ENCODE peak calls at places on chromosomes 3 and 15, in five cellular contexts. One of them, this sample, is unnamed.

GRCh38 chr3:16801223-16801622 is 83.5 kb upstream of the PLCL2 start:
- DNase-seq in suprapubic skin: no peak
- DNase-seq in H1: no peak
- DNase-seq in sigmoid colon: no peak
- DNase-seq in stomach: no peak
- DNase-seq in this sample: no peak

GRCh38 chr3:77906102-77906709 is 866.3 kb downstream of the ROBO2 start:
- DNase-seq in suprapubic skin: no peak
- DNase-seq in H1: no peak
- DNase-seq in sigmoid colon: no peak
- DNase-seq in stomach: no peak
- DNase-seq in this sample: no peak

GRCh38 chr3:58647661-58648141 is 18.9 kb downstream of the FAM3D start:
- DNase-seq in suprapubic skin: no peak
- DNase-seq in H1: no peak
- DNase-seq in sigmoid colon: no peak
- DNase-seq in stomach: peak; percentile 54
- DNase-seq in this sample: no peak

GRCh38 chr3:193788189-193788946 is 195.4 kb downstream of the OPA1 start:
- DNase-seq in suprapubic skin: peak; percentile 80
- DNase-seq in H1: peak; percentile 71
- DNase-seq in sigmoid colon: peak; percentile 84
- DNase-seq in stomach: peak; percentile 65
- DNase-seq in this sample: peak; percentile 57

GRCh38 chr15:68265674-68266073 is 11.9 kb upstream of the FEM1B start:
- DNase-seq in suprapubic skin: no peak
- DNase-seq in H1: no peak
- DNase-seq in sigmoid colon: no peak
- DNase-seq in stomach: no peak
- DNase-seq in this sample: no peak

GRCh38 chr3:127483902-127484591 is 106.5 kb downstream of the TPRA1 start:
- DNase-seq in suprapubic skin: peak; percentile 72
- DNase-seq in H1: peak; percentile 39
- DNase-seq in sigmoid colon: peak; percentile 46
- DNase-seq in stomach: peak; percentile 18
- DNase-seq in this sample: peak; percentile 29

GRCh38 chr15:66702770-66703539 is 919 bp downstream of the SMAD6 start:
- DNase-seq in suprapubic skin: no peak
- DNase-seq in H1: peak; percentile 63
- DNase-seq in sigmoid colon: no peak
- DNase-seq in stomach: peak; percentile 36
- DNase-seq in this sample: no peak

GRCh38 chr15:59657635-59658125 is 365 bp upstream of the GTF2A2 start:
- DNase-seq in suprapubic skin: no peak
- DNase-seq in H1: peak; percentile 48
- DNase-seq in sigmoid colon: no peak
- DNase-seq in stomach: no peak
- DNase-seq in this sample: no peak

GRCh38 chr3:48090166-48090939 is 74.1 kb upstream of the MAP4 start:
- DNase-seq in suprapubic skin: no peak
- DNase-seq in H1: no peak
- DNase-seq in sigmoid colon: no peak
- DNase-seq in stomach: no peak
- DNase-seq in this sample: no peak

GRCh38 chr3:101950510-101950909 is 101.2 kb downstream of the NFKBIZ start:
- DNase-seq in suprapubic skin: no peak
- DNase-seq in H1: no peak
- DNase-seq in sigmoid colon: no peak
- DNase-seq in stomach: no peak
- DNase-seq in this sample: no peak

GRCh38 chr15:63052961-63053698 is 10.6 kb downstream of the TPM1 start:
- DNase-seq in suprapubic skin: peak; percentile 84
- DNase-seq in H1: no peak
- DNase-seq in sigmoid colon: peak; percentile 87
- DNase-seq in stomach: peak; percentile 42
- DNase-seq in this sample: no peak

GRCh38 chr15:95446854-95447253 is 883.6 kb upstream of the NR2F2 start:
- DNase-seq in suprapubic skin: no peak
- DNase-seq in H1: no peak
- DNase-seq in sigmoid colon: no peak
- DNase-seq in stomach: no peak
- DNase-seq in this sample: no peak

GRCh38 chr15:75542386-75542797 is 36.7 kb downstream of the PTPN9 start:
- DNase-seq in suprapubic skin: no peak
- DNase-seq in H1: no peak
- DNase-seq in sigmoid colon: no peak
- DNase-seq in stomach: no peak
- DNase-seq in this sample: no peak

GRCh38 chr3:165852710-165853109 is 15.5 kb upstream of the BCHE start:
- DNase-seq in suprapubic skin: no peak
- DNase-seq in H1: no peak
- DNase-seq in sigmoid colon: no peak
- DNase-seq in stomach: no peak
- DNase-seq in this sample: no peak

GRCh38 chr3:149564079-149564478 is 89.6 kb downstream of the TM4SF4 start:
- DNase-seq in suprapubic skin: no peak
- DNase-seq in H1: no peak
- DNase-seq in sigmoid colon: no peak
- DNase-seq in stomach: no peak
- DNase-seq in this sample: no peak

GRCh38 chr3:172038823-172039222 is 555 bp upstream of the FNDC3B start:
- DNase-seq in suprapubic skin: no peak
- DNase-seq in H1: no peak
- DNase-seq in sigmoid colon: peak; percentile 72
- DNase-seq in stomach: no peak
- DNase-seq in this sample: no peak

GRCh38 chr3:186152889-186153292 is 44.0 kb upstream of the ETV5 start:
- DNase-seq in suprapubic skin: no peak
- DNase-seq in H1: no peak
- DNase-seq in sigmoid colon: no peak
- DNase-seq in stomach: no peak
- DNase-seq in this sample: no peak

GRCh38 chr3:16239082-16239770 is 25.5 kb downstream of the DPH3 start:
- DNase-seq in suprapubic skin: no peak
- DNase-seq in H1: no peak
- DNase-seq in sigmoid colon: no peak
- DNase-seq in stomach: no peak
- DNase-seq in this sample: peak; percentile 63

GRCh38 chr3:18717588-18717987 is 292.4 kb upstream of the SATB1 start:
- DNase-seq in suprapubic skin: no peak
- DNase-seq in H1: no peak
- DNase-seq in sigmoid colon: no peak
- DNase-seq in stomach: no peak
- DNase-seq in this sample: no peak

GRCh38 chr15:95734422-95735316 is 595.8 kb upstream of the NR2F2 start:
- DNase-seq in suprapubic skin: no peak
- DNase-seq in H1: no peak
- DNase-seq in sigmoid colon: no peak
- DNase-seq in stomach: no peak
- DNase-seq in this sample: no peak

GRCh38 chr15:60526127-60526616 is 47.2 kb upstream of the ICE2 start:
- DNase-seq in suprapubic skin: no peak
- DNase-seq in H1: no peak
- DNase-seq in sigmoid colon: peak; percentile 74
- DNase-seq in stomach: peak; percentile 35
- DNase-seq in this sample: no peak

GRCh38 chr3:122636697-122637096 is 43.9 kb upstream of the PARP14 start:
- DNase-seq in suprapubic skin: no peak
- DNase-seq in H1: no peak
- DNase-seq in sigmoid colon: no peak
- DNase-seq in stomach: no peak
- DNase-seq in this sample: no peak

GRCh38 chr3:72633534-72633933 is 214.7 kb downstream of the SHQ1 start:
- DNase-seq in suprapubic skin: no peak
- DNase-seq in H1: no peak
- DNase-seq in sigmoid colon: no peak
- DNase-seq in stomach: no peak
- DNase-seq in this sample: no peak

GRCh38 chr15:70328137-70329115 is 230.7 kb upstream of the TLE3 start:
- DNase-seq in suprapubic skin: no peak
- DNase-seq in H1: no peak
- DNase-seq in sigmoid colon: peak; percentile 83
- DNase-seq in stomach: no peak
- DNase-seq in this sample: no peak

GRCh38 chr3:183193762-183194701 is 31.5 kb upstream of the LAMP3 start:
- DNase-seq in suprapubic skin: no peak
- DNase-seq in H1: no peak
- DNase-seq in sigmoid colon: no peak
- DNase-seq in stomach: no peak
- DNase-seq in this sample: no peak

GRCh38 chr3:52291508-52292181 is 4.0 kb downstream of the GLYCTK start:
- DNase-seq in suprapubic skin: no peak
- DNase-seq in H1: peak; percentile 80
- DNase-seq in sigmoid colon: peak; percentile 54
- DNase-seq in stomach: no peak
- DNase-seq in this sample: peak; percentile 57

GRCh38 chr3:159025733-159026132 is 223.9 kb downstream of the MFSD1 start:
- DNase-seq in suprapubic skin: no peak
- DNase-seq in H1: no peak
- DNase-seq in sigmoid colon: no peak
- DNase-seq in stomach: no peak
- DNase-seq in this sample: no peak

GRCh38 chr15:73941871-73942635 is 15.8 kb downstream of the LOXL1 start:
- DNase-seq in suprapubic skin: no peak
- DNase-seq in H1: no peak
- DNase-seq in sigmoid colon: peak; percentile 61
- DNase-seq in stomach: no peak
- DNase-seq in this sample: no peak

GRCh38 chr3:14780927-14781507 is 37.7 kb upstream of the FGD5 start:
- DNase-seq in suprapubic skin: peak; percentile 76
- DNase-seq in H1: peak; percentile 85
- DNase-seq in sigmoid colon: peak; percentile 72
- DNase-seq in stomach: peak; percentile 69
- DNase-seq in this sample: peak; percentile 46

GRCh38 chr15:44045217-44045616 is 149.9 kb downstream of the FRMD5 start:
- DNase-seq in suprapubic skin: no peak
- DNase-seq in H1: no peak
- DNase-seq in sigmoid colon: no peak
- DNase-seq in stomach: no peak
- DNase-seq in this sample: no peak

GRCh38 chr3:86990171-86990733 is 697 bp downstream of the VGLL3 start:
- DNase-seq in suprapubic skin: no peak
- DNase-seq in H1: peak; percentile 78
- DNase-seq in sigmoid colon: peak; percentile 71
- DNase-seq in stomach: peak; percentile 40
- DNase-seq in this sample: peak; percentile 68

GRCh38 chr3:78571486-78571885 is 1196.3 kb downstream of the ROBO1 start:
- DNase-seq in suprapubic skin: no peak
- DNase-seq in H1: no peak
- DNase-seq in sigmoid colon: no peak
- DNase-seq in stomach: no peak
- DNase-seq in this sample: no peak

GRCh38 chr3:149507491-149508324 is 33.2 kb downstream of the TM4SF4 start:
- DNase-seq in suprapubic skin: no peak
- DNase-seq in H1: no peak
- DNase-seq in sigmoid colon: no peak
- DNase-seq in stomach: no peak
- DNase-seq in this sample: no peak

DNA sequence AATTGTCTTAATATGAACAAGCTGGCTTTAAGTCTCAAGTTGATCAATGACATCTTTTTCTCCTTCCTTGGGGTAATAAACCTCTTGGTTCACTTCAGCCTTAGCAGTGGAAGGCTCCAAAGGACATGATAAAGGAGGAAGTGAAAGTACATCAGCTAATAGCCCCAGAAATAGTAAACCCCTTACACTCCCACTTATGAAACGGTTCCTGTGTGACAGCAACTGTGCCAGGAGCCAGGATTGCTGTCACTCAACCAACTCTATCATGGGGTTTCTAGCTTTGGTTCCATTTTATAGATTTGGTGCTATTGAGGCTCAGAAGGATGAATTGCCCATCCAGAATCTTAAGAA is 216.7 kb downstream of the ABHD5 start:
- DNase-seq in suprapubic skin: no peak
- DNase-seq in H1: no peak
- DNase-seq in sigmoid colon: no peak
- DNase-seq in stomach: no peak
- DNase-seq in this sample: no peak
- TF ChIP-seq EP300 in suprapubic skin: no peak
- TF ChIP-seq EP300 in H1: no peak
- TF ChIP-seq EP300 in sigmoid colon: no peak
- TF ChIP-seq EP300 in stomach: no peak
- TF ChIP-seq EP300 in this sample: no peak

GRCh38 chr3:177181418-177181817 is 15.9 kb downstream of the TBL1XR1 start:
- DNase-seq in suprapubic skin: no peak
- DNase-seq in H1: no peak
- DNase-seq in sigmoid colon: no peak
- DNase-seq in stomach: no peak
- DNase-seq in this sample: no peak
- H3K4me1 ChIP-seq in suprapubic skin: peaks cover 65% of the 10 kb centered on the region
- H3K4me1 ChIP-seq in H1: no peaks in the 10 kb centered on the region
- H3K4me1 ChIP-seq in sigmoid colon: peaks cover 41% of the 10 kb centered on the region
- H3K4me1 ChIP-seq in stomach: peaks cover 23% of the 10 kb centered on the region
- H3K4me1 ChIP-seq in this sample: peaks cover 16% of the 10 kb centered on the region

GRCh38 chr3:189790658-189791057 is 159.5 kb downstream of the TP63 start:
- DNase-seq in suprapubic skin: no peak
- DNase-seq in H1: no peak
- DNase-seq in sigmoid colon: no peak
- DNase-seq in stomach: no peak
- DNase-seq in this sample: no peak
- H3K27ac ChIP-seq in suprapubic skin: peak overlapping the region; percentile 65
- H3K27ac ChIP-seq in H1: no peak overlapping the region
- H3K27ac ChIP-seq in sigmoid colon: no peak overlapping the region
- H3K27ac ChIP-seq in stomach: no peak overlapping the region
- H3K27ac ChIP-seq in this sample: no peak overlapping the region

DNA sequence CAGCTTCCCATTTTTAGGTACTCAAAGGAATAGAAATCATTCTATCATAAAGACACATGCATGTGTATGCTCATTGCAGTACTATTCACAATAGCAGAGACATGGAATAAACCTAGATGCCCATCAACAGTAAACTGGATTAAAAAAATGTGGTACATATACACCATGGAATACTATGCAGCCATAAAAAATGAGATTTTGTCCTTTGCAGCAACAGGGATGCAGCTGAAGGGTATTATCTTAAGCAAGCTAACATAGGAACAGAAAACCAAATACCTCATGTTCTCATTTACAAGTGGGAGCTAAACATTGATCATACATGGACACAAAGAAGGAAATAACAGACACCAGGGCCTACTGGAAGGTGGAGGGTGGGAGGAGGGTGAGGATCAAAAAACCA is 33.1 kb upstream of the COL6A5 start:
- DNase-seq in suprapubic skin: no peak
- DNase-seq in H1: no peak
- DNase-seq in sigmoid colon: no peak
- DNase-seq in stomach: no peak
- DNase-seq in this sample: no peak
- TF ChIP-seq EP300 in suprapubic skin: no peak
- TF ChIP-seq EP300 in H1: no peak
- TF ChIP-seq EP300 in sigmoid colon: no peak
- TF ChIP-seq EP300 in stomach: no peak
- TF ChIP-seq EP300 in this sample: no peak

DNA sequence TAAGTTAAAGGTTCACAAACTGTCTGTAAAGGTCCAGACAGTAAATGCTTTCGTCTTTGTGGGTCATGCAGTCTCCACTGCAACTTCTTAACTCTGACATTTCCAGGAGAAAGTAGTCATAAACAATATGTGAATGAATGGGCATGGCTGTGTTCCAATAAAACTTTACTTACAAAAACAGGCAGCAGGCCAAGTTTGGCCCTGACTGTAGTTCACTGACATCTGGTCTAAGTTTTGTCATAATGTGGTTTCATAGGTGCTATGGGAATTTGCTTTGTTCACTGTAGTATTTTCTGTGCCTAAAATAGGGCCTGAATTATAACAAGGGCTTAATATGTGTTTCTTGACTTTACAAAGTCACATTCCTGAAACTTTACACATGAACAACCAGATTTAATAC is 186.0 kb upstream of the KBTBD8 start:
- DNase-seq in suprapubic skin: no peak
- DNase-seq in H1: no peak
- DNase-seq in sigmoid colon: no peak
- DNase-seq in stomach: no peak
- DNase-seq in this sample: no peak
- H3K4me1 ChIP-seq in suprapubic skin: peaks cover 8% of the 10 kb centered on the region
- H3K4me1 ChIP-seq in H1: peaks cover 3% of the 10 kb centered on the region
- H3K4me1 ChIP-seq in sigmoid colon: peaks cover 7% of the 10 kb centered on the region
- H3K4me1 ChIP-seq in stomach: peaks cover 6% of the 10 kb centered on the region
- H3K4me1 ChIP-seq in this sample: peaks cover 4% of the 10 kb centered on the region